ENCODE peak calls at places on chromosomes 11 and 22, in five cellular contexts. S is amniotic stem cell; A is HTR-8/SVneo; V is activated CD4-positive, alpha-beta T cell treated with anti-CD3 and anti-CD28 coated beads, Interleukin-2, amount 50 U/mL, for 24 hours; X is uterus. U is an unnamed sample.

GRCh38 chr11:64996710-64997380 is at the start of gene BATF2:
- DNase-seq in S (no peak), A (peak), V (no peak), X (peak), U (no peak)

GRCh38 chr11:1123970-1124369 is 33.8 kb upstream of the MUC5AC start:
- DNase-seq in S (no peak), A (no peak), V (no peak), X (no peak), U (no peak)

GRCh38 chr11:72430743-72431570 is 3.4 kb downstream of the CLPB start:
- DNase-seq in S (no peak), A (peak), V (no peak), X (no peak), U (no peak)

GRCh38 chr22:20390394-20390907 is 3.5 kb upstream of the ZNF74 start:
- DNase-seq in S (no peak), A (no peak), V (no peak), X (no peak), U (no peak)

GRCh38 chr11:76803811-76804600 is 20.9 kb downstream of the TSKU start:
- DNase-seq in S (no peak), A (no peak), V (peak), X (no peak), U (no peak)

GRCh38 chr11:14578551-14578956 is 58.4 kb upstream of the PSMA1 start:
- DNase-seq in S (no peak), A (no peak), V (peak), X (no peak), U (peak)

GRCh38 chr22:27278986-27279385 is 522.6 kb downstream of the MN1 start:
- DNase-seq in S (no peak), A (no peak), V (no peak), X (no peak), U (no peak)

GRCh38 chr11:16610738-16611388 is 127.6 kb upstream of the C11orf58 start:
- DNase-seq in S (no peak), A (no peak), V (no peak), X (no peak), U (no peak)

GRCh38 chr11:114478768-114479167 is 39.5 kb downstream of the REXO2 start:
- DNase-seq in S (no peak), A (no peak), V (no peak), X (no peak), U (peak)

GRCh38 chr11:113818426-113818825 is 38.8 kb downstream of the CLDN25 start:
- DNase-seq in S (no peak), A (no peak), V (no peak), X (no peak), U (no peak)

GRCh38 chr22:46537946-46538815 is 761 bp upstream of the CELSR1 start:
- DNase-seq in S (no peak), A (no peak), V (no peak), X (no peak), U (no peak)

GRCh38 chr11:5736396-5736795 is at the start of gene OR56B1:
- DNase-seq in S (no peak), A (no peak), V (no peak), X (no peak), U (no peak)

GRCh38 chr22:17980638-17981051 is 43.7 kb downstream of the MICAL3 start:
- DNase-seq in S (no peak), A (no peak), V (peak), X (no peak), U (no peak)

GRCh38 chr22:41563051-41563711 is 2.4 kb downstream of the CSDC2 start:
- DNase-seq in S (peak), A (peak), V (no peak), X (peak), U (peak)

GRCh38 chr11:1882265-1883238 is 9.1 kb downstream of the PRR33 start:
- DNase-seq in S (peak), A (peak), V (peak), X (peak), U (no peak)